ENCODE peak calls at places on chromosomes 6 and 20, in four cellular contexts. U, Z, L and E are unnamed samples.

GRCh38 chr6:43970913-43971775 is 156.1 kb downstream of the MRPL14 start:
- DNase-seq in Z (peak), U (no peak), L (peak), E (no peak)

GRCh38 chr20:22490287-22491187 is 93.8 kb downstream of the FOXA2 start:
- DNase-seq in L (peak), Z (no peak), U (no peak), E (no peak)

GRCh38 chr6:68473433-68474210 is 161.5 kb upstream of the ADGRB3 start:
- DNase-seq in U (no peak), L (no peak), Z (no peak), E (peak)

GRCh38 chr6:41894366-41895299 is 542 bp downstream of the USP49 start:
- DNase-seq in L (no peak), Z (no peak), U (no peak), E (no peak)

GRCh38 chr6:111551521-111552231 is 54.0 kb downstream of the TRAF3IP2 start:
- DNase-seq in U (no peak), Z (no peak), L (no peak), E (no peak)

GRCh38 chr20:35226126-35226774 is at the start of gene MMP24:
- DNase-seq in U (no peak), L (peak), Z (peak), E (peak)

GRCh38 chr6:3805448-3806123 is 43.6 kb upstream of the FAM50B start:
- DNase-seq in L (no peak), Z (no peak), U (no peak), E (no peak)

GRCh38 chr20:31555203-31555602 is 41.0 kb downstream of the HM13 start:
- DNase-seq in U (no peak), L (no peak), Z (no peak), E (no peak)

GRCh38 chr6:157325069-157325805 is 1.9 kb upstream of the TMEM242 start:
- DNase-seq in U (no peak), Z (no peak), L (no peak), E (no peak)

GRCh38 chr6:17466707-17467106 is 73.3 kb downstream of the CAP2 start:
- DNase-seq in L (peak), U (no peak), Z (no peak), E (no peak)

GRCh38 chr20:19211661-19212523 is 550 bp upstream of the SLC24A3 start:
- DNase-seq in U (no peak), L (peak), Z (no peak), E (peak)

GRCh38 chr6:150752409-150752808 is 113.1 kb upstream of the MTHFD1L start:
- DNase-seq in L (no peak), U (no peak), Z (no peak), E (no peak)

GRCh38 chr6:30960907-30961673 is 20.3 kb downstream of the MUCL3 start:
- DNase-seq in U (no peak), Z (no peak), L (no peak), E (no peak)

GRCh38 chr6:25956231-25956630 is 6.4 kb upstream of the TRIM38 start:
- DNase-seq in Z (no peak), U (no peak), L (no peak), E (no peak)

GRCh38 chr6:143962644-143962929 is 45.5 kb downstream of the PLAGL1 start:
- DNase-seq in Z (no peak), L (no peak), U (no peak), E (no peak)

GRCh38 chr6:20827798-20828197 is 293.5 kb downstream of the CDKAL1 start:
- DNase-seq in L (no peak), Z (no peak), U (no peak), E (no peak)

GRCh38 chr6:129748212-129748900 is 38.4 kb upstream of the ARHGAP18 start:
- DNase-seq in U (peak), L (no peak), Z (peak), E (no peak)

GRCh38 chr20:51258582-51259175 is 235.8 kb upstream of the KCNG1 start:
- DNase-seq in U (no peak), L (no peak), Z (no peak), E (no peak)

GRCh38 chr6:149961728-149962425 is 1.9 kb upstream of the ULBP1 start:
- DNase-seq in L (peak), Z (no peak), U (no peak), E (peak)

GRCh38 chr6:16355238-16355637 is 116.9 kb downstream of the GMPR start:
- DNase-seq in Z (no peak), U (no peak), L (no peak), E (no peak)

GRCh38 chr20:63369024-63369530 is 7.9 kb upstream of the CHRNA4 start:
- DNase-seq in Z (no peak), U (no peak), L (no peak), E (no peak)

GRCh38 chr6:14601490-14601889 is 483.9 kb downstream of the CD83 start:
- DNase-seq in L (peak), U (no peak), Z (no peak), E (peak)

GRCh38 chr20:47360489-47361267 is 4.2 kb upstream of the ZMYND8 start:
- DNase-seq in U (no peak), L (peak), Z (peak), E (peak)

GRCh38 chr6:128005009-128005408 is 104.2 kb upstream of the THEMIS start:
- DNase-seq in U (no peak), Z (no peak), L (no peak), E (no peak)

GRCh38 chr20:32893878-32894483 is 35.3 kb downstream of the EFCAB8 start:
- DNase-seq in U (no peak), Z (peak), L (peak), E (peak)

GRCh38 chr20:36969478-36970186 is 18.1 kb upstream of the SAMHD1 start:
- DNase-seq in U (no peak), Z (no peak), L (no peak), E (no peak)

GRCh38 chr6:21664263-21665081 is 70.9 kb downstream of the SOX4 start:
- DNase-seq in L (peak), Z (no peak), U (no peak), E (no peak)

GRCh38 chr6:121652726-121653623 is 217.5 kb downstream of the GJA1 start:
- DNase-seq in U (no peak), Z (no peak), L (no peak), E (peak)

GRCh38 chr20:57990396-57990987 is 238.0 kb downstream of the ANKRD60 start:
- DNase-seq in U (no peak), L (no peak), Z (no peak), E (no peak)

GRCh38 chr6:54491431-54491830 is 183.2 kb downstream of the TINAG start:
- DNase-seq in U (no peak), L (no peak), Z (no peak), E (no peak)

GRCh38 chr20:63554361-63555278 is 661 bp downstream of the FNDC11 start:
- DNase-seq in U (no peak), Z (no peak), L (no peak), E (no peak)

GRCh38 chr20:42901689-42902518 is 287.8 kb downstream of the PTPRT start:
- DNase-seq in Z (no peak), U (no peak), L (no peak), E (no peak)

GRCh38 chr6:26270121-26270861 is 94.7 kb upstream of the BTN3A2 start:
- DNase-seq in Z (no peak), U (no peak), L (no peak), E (no peak)

GRCh38 chr6:142885182-142885867 is 59.7 kb downstream of the HIVEP2 start:
- DNase-seq in Z (no peak), L (no peak), U (peak), E (no peak)

GRCh38 chr20:51966296-51966971 is 164.1 kb upstream of the SALL4 start:
- DNase-seq in U (no peak), L (peak), Z (peak), E (peak)

GRCh38 chr6:16764188-16764950 is 3.1 kb upstream of the ATXN1 start:
- DNase-seq in U (no peak), Z (no peak), L (no peak), E (peak)

GRCh38 chr6:88760091-88760490 is 203.3 kb downstream of the RNGTT start:
- DNase-seq in U (no peak), Z (no peak), L (no peak), E (no peak)

GRCh38 chr6:39847216-39847615 is 55.0 kb downstream of the DAAM2 start:
- DNase-seq in L (no peak), Z (no peak), U (no peak), E (no peak)

GRCh38 chr6:71408966-71409723 is 120.5 kb downstream of the OGFRL1 start:
- DNase-seq in U (no peak), Z (no peak), L (no peak), E (no peak)

DNA sequence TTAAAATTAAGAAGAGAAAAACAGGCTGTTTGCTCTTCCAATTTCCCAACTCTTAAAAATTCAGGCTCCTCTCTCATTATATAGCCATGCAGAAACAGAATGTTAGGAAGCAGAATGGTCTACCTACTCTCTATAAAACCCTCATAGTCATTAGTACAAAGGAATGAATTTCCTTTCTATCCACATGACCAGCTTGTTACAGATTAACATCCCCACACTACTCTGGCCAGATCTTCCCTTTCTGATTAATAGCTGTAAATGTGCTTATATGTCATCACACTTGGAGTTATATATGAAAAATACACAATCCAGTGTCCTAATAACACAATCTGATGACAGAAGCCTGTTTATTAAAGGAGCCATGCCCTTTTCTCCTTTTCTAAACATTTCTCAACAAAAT is 122.3 kb upstream of the FAM184A start:
- DNase-seq in Z (no peak), L (no peak), U (no peak), E (no peak)
- TF ChIP-seq NRF1 in Z (no peak), L (no peak), U (no peak), E (no peak)

GRCh38 chr20:53816872-53817398 is 223.3 kb upstream of the ZNF217 start:
- DNase-seq in U (no peak), L (no peak), Z (no peak), E (no peak)

GRCh38 chr20:53815509-53815908 is 221.9 kb upstream of the ZNF217 start:
- DNase-seq in U (no peak), L (no peak), Z (no peak), E (no peak)

GRCh38 chr20:53810661-53811355 is 217.2 kb upstream of the ZNF217 start:
- DNase-seq in U (no peak), Z (no peak), L (no peak), E (no peak)

GRCh38 chr20:53811577-53811976 is 217.9 kb upstream of the ZNF217 start:
- DNase-seq in U (no peak), L (no peak), Z (no peak), E (no peak)

DNA sequence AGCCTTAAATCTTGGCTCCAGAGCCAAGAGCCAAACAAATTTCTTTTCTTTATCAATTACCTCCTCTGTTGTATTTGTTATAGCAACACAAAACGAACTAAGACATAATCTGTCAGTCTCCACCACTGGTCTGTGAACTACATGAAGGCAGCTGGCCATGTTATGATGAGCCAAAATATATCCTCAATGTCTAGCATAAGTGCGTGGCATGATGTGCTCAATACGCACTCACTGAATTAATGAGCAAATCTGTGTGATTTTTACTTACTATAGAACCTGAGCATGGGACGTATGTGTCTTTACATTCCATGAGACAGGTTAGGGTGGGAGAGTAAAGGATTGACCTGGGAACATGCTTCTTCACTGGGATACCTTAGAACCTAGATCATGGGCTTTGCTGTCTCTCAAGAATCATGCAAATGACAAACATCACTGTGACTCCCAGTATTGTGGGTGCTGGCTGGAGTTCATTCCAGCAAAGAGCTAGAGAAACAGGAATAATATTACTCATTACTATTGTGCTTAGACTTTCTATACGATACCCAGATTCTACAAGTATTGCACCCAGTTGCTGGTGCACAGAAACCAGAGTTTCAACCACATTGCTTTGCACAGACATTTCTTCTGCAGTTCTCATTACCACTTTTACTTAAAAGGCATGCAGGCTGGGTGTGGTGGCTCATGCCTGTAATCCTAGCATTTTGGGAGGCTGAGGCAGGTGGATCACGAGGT is 220.3 kb upstream of the ZNF217 start:
- DNase-seq in L (no peak), Z (no peak), U (no peak), E (no peak)
- TF ChIP-seq NRF1 in L (no peak), Z (no peak), U (no peak), E (no peak)

GRCh38 chr6:2739335-2739734 is 11.4 kb downstream of the MYLK4 start:
- DNase-seq in L (no peak), Z (peak), U (no peak), E (no peak)
- TF ChIP-seq NRF1 in L (no peak), Z (no peak), U (no peak), E (no peak)

GRCh38 chr6:75084872-75085381 is 120.9 kb downstream of the COL12A1 start:
- DNase-seq in L (peak), U (no peak), Z (no peak), E (no peak)
- TF ChIP-seq NRF1 in L (no peak), U (no peak), Z (no peak), E (no peak)

DNA sequence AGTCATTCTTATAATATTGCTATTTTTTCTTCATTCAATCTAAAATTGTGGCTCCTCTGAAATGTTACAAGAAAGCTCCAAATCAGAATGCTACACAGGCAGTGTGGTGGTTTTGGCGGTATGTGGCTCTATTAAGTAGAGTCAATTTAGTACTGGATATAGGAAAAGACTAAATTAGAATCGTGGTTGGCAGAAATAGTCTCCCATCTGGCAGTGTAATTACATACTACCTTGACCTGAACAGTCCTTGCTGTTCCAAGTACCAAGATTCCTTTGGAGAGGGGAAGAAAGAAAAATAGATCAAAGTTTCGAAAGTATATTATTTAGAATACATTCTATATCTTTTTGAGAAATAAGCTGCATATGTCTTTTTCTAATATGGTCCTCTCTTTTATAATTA is 78.2 kb downstream of the C6orf118 start:
- DNase-seq in U (no peak), L (no peak), Z (no peak), E (no peak)
- TF ChIP-seq NRF1 in U (no peak), L (no peak), Z (no peak), E (no peak)

GRCh38 chr20:44807684-44808056 is 2.7 kb downstream of the RIMS4 start:
- DNase-seq in Z (no peak), L (no peak), U (no peak), E (no peak)

GRCh38 chr20:44807051-44807683 is 3.2 kb downstream of the RIMS4 start:
- DNase-seq in Z (no peak), U (no peak), L (no peak), E (no peak)

GRCh38 chr20:44803383-44803941 is 6.9 kb downstream of the RIMS4 start:
- DNase-seq in Z (no peak), L (no peak), U (no peak), E (no peak)

GRCh38 chr20:44805335-44805734 is 5.0 kb downstream of the RIMS4 start:
- DNase-seq in L (no peak), Z (no peak), U (no peak), E (no peak)

GRCh38 chr20:44805991-44806729 is 4.2 kb downstream of the RIMS4 start:
- DNase-seq in U (no peak), Z (peak), L (peak), E (peak)
- TF ChIP-seq NRF1 in U (no peak), Z (no peak), L (no peak), E (no peak)

DNA sequence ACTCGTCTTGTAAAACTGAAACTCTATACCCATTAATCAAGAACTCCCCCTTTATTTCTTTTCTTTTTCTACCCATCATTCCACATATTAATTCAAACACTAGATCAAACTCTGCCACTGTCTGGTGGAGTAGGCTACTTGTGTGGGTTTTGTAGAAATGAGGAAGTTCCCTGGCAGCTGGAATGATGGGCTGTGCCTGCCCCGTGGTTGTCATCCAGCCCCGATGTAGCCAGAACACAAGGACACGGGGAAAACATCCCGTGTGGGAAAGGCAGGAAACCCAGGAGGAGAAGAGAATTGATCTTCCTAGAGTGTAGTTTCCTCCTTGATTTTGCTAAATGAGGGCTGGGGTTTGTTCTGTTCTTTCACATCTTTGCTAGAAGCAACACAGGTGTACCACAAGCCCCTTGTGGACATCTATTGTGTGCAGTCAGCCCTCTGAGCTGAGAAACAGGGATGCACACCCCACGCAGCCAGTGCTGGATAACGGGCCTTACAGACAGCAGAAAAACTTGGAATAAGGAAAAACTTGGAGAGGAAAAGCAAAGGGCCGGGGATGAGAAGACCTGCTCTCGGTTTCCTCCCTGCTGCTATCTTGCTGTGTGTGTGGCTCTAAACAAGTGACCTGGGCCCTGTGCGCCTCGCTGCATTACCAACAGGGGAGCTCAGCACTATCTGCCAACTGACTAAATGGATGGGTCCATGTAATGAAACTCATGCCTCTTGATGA is 88.0 kb downstream of the SCML4 start:
- DNase-seq in U (no peak), Z (no peak), L (no peak), E (no peak)
- TF ChIP-seq NRF1 in U (no peak), Z (no peak), L (no peak), E (no peak)

DNA sequence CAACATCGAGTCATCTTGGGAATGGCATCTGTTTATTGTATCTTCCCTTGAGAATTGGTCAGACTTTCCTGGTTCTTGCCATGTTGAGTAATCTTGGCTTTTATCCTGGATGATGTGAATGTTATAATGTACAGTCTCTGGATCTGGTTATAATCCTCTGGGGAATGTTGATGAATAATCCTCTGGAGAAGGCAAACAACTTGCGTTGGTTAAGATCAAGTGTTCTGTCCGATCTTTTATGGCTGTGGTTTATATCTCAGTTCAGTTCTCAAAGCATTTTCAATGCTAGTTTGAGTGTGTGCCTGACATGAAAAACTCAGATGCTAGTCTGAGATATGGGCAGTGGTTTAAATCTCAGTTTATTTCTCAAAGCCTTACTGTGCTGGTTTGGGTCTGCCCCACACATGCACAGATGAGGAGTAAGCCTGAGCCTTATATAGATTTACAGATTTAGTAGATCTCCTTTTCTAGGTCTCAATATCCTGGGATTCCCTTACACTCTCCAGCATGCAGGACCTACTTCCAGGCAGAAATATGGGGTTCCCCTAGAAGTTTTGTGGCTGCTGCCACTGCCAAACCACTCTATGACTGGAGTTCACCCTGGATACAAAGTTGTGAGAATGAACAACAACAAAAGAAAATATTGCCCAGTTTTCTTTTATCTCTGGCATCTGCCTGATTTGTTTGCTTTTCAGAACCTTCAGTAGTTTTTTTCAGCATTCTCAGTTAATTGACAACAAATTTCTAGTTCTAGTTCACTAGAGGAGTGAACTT is 191.8 kb upstream of the MAN1A1 start:
- DNase-seq in L (no peak), Z (no peak), U (no peak), E (peak)
- TF ChIP-seq NRF1 in L (no peak), Z (no peak), U (no peak), E (no peak)